ENCODE peak calls at places on chromosomes 7 and 10, in nine cellular contexts. Q, D, Y, L, B, W, I, V and N are unnamed samples.

GRCh38 chr7:36633377-36633776 is 90.9 kb downstream of the AOAH start:
- DNase-seq in Q (no peak), D (no peak), Y (no peak), L (no peak), B (no peak), W (no peak), I (peak; percentile 68), V (no peak), N (no peak)

GRCh38 chr10:29712108-29712507 is 77.3 kb upstream of the SVIL start:
- DNase-seq in Q (peak; percentile 49), D (no peak), Y (peak; percentile 85), L (no peak), B (peak; percentile 65), W (peak; percentile 84), I (peak; percentile 57), V (no peak), N (no peak)

GRCh38 chr7:43873300-43873699 is 4.0 kb upstream of the MRPS24 start:
- DNase-seq in Q (peak; percentile 96), D (peak; percentile 78), Y (no peak), L (no peak), B (no peak), W (no peak), I (no peak), V (peak; percentile 80), N (peak; percentile 87)

GRCh38 chr7:47347346-47347745 is 234.6 kb downstream of the TNS3 start:
- DNase-seq in Q (no peak), D (no peak), Y (no peak), L (no peak), B (no peak), W (no peak), I (no peak), V (no peak), N (no peak)

GRCh38 chr7:138865843-138866242 is 67.8 kb upstream of the ATP6V0A4 start:
- DNase-seq in Q (peak; percentile 33), D (peak; percentile 2), Y (peak; percentile 36), L (peak; percentile 54), B (no peak), W (no peak), I (no peak), V (no peak), N (no peak)

GRCh38 chr10:15339857-15340256 is 31.2 kb downstream of the FAM171A1 start:
- DNase-seq in Q (no peak), D (no peak), Y (no peak), L (no peak), B (no peak), W (no peak), I (no peak), V (no peak), N (no peak)

GRCh38 chr7:138313829-138314178 is 146.3 kb upstream of the TRIM24 start:
- DNase-seq in Q (no peak), D (no peak), Y (no peak), L (no peak), B (no peak), W (no peak), I (no peak), V (no peak), N (no peak)

GRCh38 chr7:152759655-152760383 is at the start of gene ACTR3B:
- DNase-seq in Q (peak; percentile 83), D (peak; percentile 94), Y (peak; percentile 90), L (peak; percentile 92), B (peak; percentile 77), W (peak; percentile 86), I (peak; percentile 99), V (peak; percentile 92), N (peak; percentile 98)

GRCh38 chr10:12704488-12704887 is 297.0 kb downstream of the CCDC3 start:
- DNase-seq in Q (peak; percentile 81), D (peak; percentile 36), Y (no peak), L (no peak), B (no peak), W (no peak), I (no peak), V (no peak), N (no peak)

GRCh38 chr7:13049946-13050345 is 362.5 kb downstream of the ARL4A start:
- DNase-seq in Q (no peak), D (no peak), Y (no peak), L (no peak), B (no peak), W (no peak), I (no peak), V (no peak), N (no peak)

GRCh38 chr10:96269438-96270300 is 1.7 kb downstream of the BLNK start:
- DNase-seq in Q (no peak), D (no peak), Y (no peak), L (no peak), B (no peak), W (no peak), I (no peak), V (no peak), N (no peak)

GRCh38 chr10:87619705-87620104 is 40.0 kb upstream of the PAPSS2 start:
- DNase-seq in Q (peak; percentile 30), D (no peak), Y (no peak), L (no peak), B (no peak), W (no peak), I (no peak), V (no peak), N (peak; percentile 45)

GRCh38 chr7:68269410-68269809 is 1272.8 kb downstream of the TYW1 start:
- DNase-seq in Q (no peak), D (no peak), Y (no peak), L (no peak), B (no peak), W (no peak), I (no peak), V (no peak), N (peak; percentile 82)

GRCh38 chr10:44294726-44295412 is 90.0 kb downstream of the CXCL12 start:
- DNase-seq in Q (no peak), D (no peak), Y (no peak), L (no peak), B (no peak), W (no peak), I (no peak), V (no peak), N (no peak)

GRCh38 chr10:132517951-132518521 is 19.6 kb upstream of the INPP5A start:
- DNase-seq in Q (no peak), D (no peak), Y (no peak), L (no peak), B (no peak), W (no peak), I (no peak), V (peak; percentile 58), N (no peak)

GRCh38 chr7:155835446-155836215 is 23.4 kb upstream of the SHH start:
- DNase-seq in Q (no peak), D (no peak), Y (no peak), L (no peak), B (no peak), W (no peak), I (no peak), V (peak; percentile 47), N (no peak)

GRCh38 chr7:71444130-71444529 is 312.2 kb downstream of the GALNT17 start:
- DNase-seq in Q (no peak), D (no peak), Y (no peak), L (no peak), B (no peak), W (no peak), I (no peak), V (no peak), N (no peak)

GRCh38 chr7:155267023-155267422 is 30.7 kb upstream of the INSIG1 start:
- DNase-seq in Q (no peak), D (no peak), Y (no peak), L (no peak), B (no peak), W (no peak), I (no peak), V (no peak), N (no peak)

GRCh38 chr10:56142092-56142728 is 218.8 kb downstream of the ZWINT start:
- DNase-seq in Q (no peak), D (no peak), Y (no peak), L (no peak), B (no peak), W (no peak), I (no peak), V (no peak), N (no peak)

GRCh38 chr7:39042706-39043105 is 65.0 kb downstream of the POU6F2 start:
- DNase-seq in Q (no peak), D (no peak), Y (peak; percentile 45), L (no peak), B (peak; percentile 46), W (no peak), I (no peak), V (no peak), N (no peak)

GRCh38 chr10:86290933-86291615 is 75.5 kb downstream of the GRID1 start:
- DNase-seq in Q (no peak), D (no peak), Y (no peak), L (no peak), B (no peak), W (no peak), I (no peak), V (no peak), N (no peak)

GRCh38 chr10:46520381-46520780 is 36.1 kb downstream of the GPRIN2 start:
- DNase-seq in Q (no peak), D (no peak), Y (no peak), L (no peak), B (no peak), W (no peak), I (no peak), V (peak; percentile 55), N (no peak)

GRCh38 chr10:34235164-34235832 is 579.8 kb downstream of the PARD3 start:
- DNase-seq in Q (peak; percentile 100), D (peak; percentile 64), Y (peak; percentile 82), L (no peak), B (no peak), W (peak; percentile 30), I (peak; percentile 23), V (no peak), N (no peak)

GRCh38 chr7:16933296-16934248 is 51.8 kb upstream of the AGR3 start:
- DNase-seq in Q (no peak), D (no peak), Y (no peak), L (peak; percentile 17), B (no peak), W (no peak), I (no peak), V (no peak), N (no peak)

GRCh38 chr7:78149787-78150186 is 351.2 kb downstream of the PHTF2 start:
- DNase-seq in Q (no peak), D (peak; percentile 19), Y (no peak), L (no peak), B (no peak), W (no peak), I (no peak), V (no peak), N (peak; percentile 80)

GRCh38 chr7:125984795-125985194 is 1055.2 kb upstream of the POT1 start:
- DNase-seq in Q (no peak), D (no peak), Y (no peak), L (no peak), B (no peak), W (no peak), I (no peak), V (no peak), N (no peak)

GRCh38 chr10:103504181-103504783 is 10.8 kb downstream of the NEURL1 start:
- DNase-seq in Q (peak; percentile 86), D (peak; percentile 47), Y (no peak), L (peak; percentile 70), B (no peak), W (no peak), I (no peak), V (no peak), N (no peak)

GRCh38 chr7:48130658-48131108 is 40.6 kb upstream of the ABCA13 start:
- DNase-seq in Q (no peak), D (no peak), Y (no peak), L (peak; percentile 10), B (no peak), W (no peak), I (no peak), V (no peak), N (peak; percentile 69)

GRCh38 chr7:44374007-44374763 is 48.8 kb upstream of the CAMK2B start:
- DNase-seq in Q (no peak), D (no peak), Y (no peak), L (no peak), B (no peak), W (no peak), I (no peak), V (no peak), N (no peak)

GRCh38 chr10:80196270-80196949 is 8.9 kb downstream of the ANXA11 start:
- DNase-seq in Q (peak; percentile 100), D (peak; percentile 81), Y (peak; percentile 32), L (peak; percentile 84), B (no peak), W (no peak), I (no peak), V (no peak), N (no peak)

GRCh38 chr7:26279405-26279804 is 12.3 kb upstream of the SNX10 start:
- DNase-seq in Q (peak; percentile 17), D (no peak), Y (no peak), L (peak; percentile 49), B (no peak), W (no peak), I (no peak), V (no peak), N (no peak)